ENCODE peak calls at places on chromosomes 6 and 20, in four cellular contexts. G, L, S and D are unnamed samples.

GRCh38 chr20:33323236-33323635 is 40.2 kb downstream of the BPIFB1 start:
- DNase-seq in G (no peak), L (no peak), S (no peak), D (no peak)

GRCh38 chr6:119348308-119349040 is 1.1 kb downstream of the MAN1A1 start:
- DNase-seq in G (peak; percentile 29), L (no peak), S (peak; percentile 39), D (no peak)

GRCh38 chr6:89986650-89987074 is 92.4 kb downstream of the GJA10 start:
- DNase-seq in G (peak; percentile 89), L (no peak), S (peak; percentile 23), D (peak; percentile 27)

GRCh38 chr6:169825558-169826225 is 74.3 kb downstream of the ERMARD start:
- DNase-seq in G (no peak), L (no peak), S (no peak), D (no peak)

GRCh38 chr20:24060851-24061590 is 72.4 kb upstream of the GGTLC1 start:
- DNase-seq in G (no peak), L (no peak), S (no peak), D (no peak)

GRCh38 chr6:38501931-38502330 is 137.8 kb downstream of the BTBD9 start:
- DNase-seq in G (no peak), L (no peak), S (no peak), D (no peak)

GRCh38 chr6:12479885-12480284 is 189.7 kb downstream of the EDN1 start:
- DNase-seq in G (peak; percentile 61), L (no peak), S (peak; percentile 42), D (peak; percentile 10)

GRCh38 chr6:43963877-43964658 is 163.2 kb downstream of the MRPL14 start:
- DNase-seq in G (no peak), L (no peak), S (no peak), D (no peak)

GRCh38 chr6:144063744-144064401 is 31.5 kb downstream of the SF3B5 start:
- DNase-seq in G (no peak), L (peak; percentile 72), S (peak; percentile 21), D (no peak)

GRCh38 chr6:148776321-148776966 is 29.6 kb downstream of the UST start:
- DNase-seq in G (peak; percentile 82), L (no peak), S (peak; percentile 88), D (peak; percentile 58)

GRCh38 chr6:42294759-42295158 is 77.1 kb upstream of the MRPS10 start:
- DNase-seq in G (peak; percentile 76), L (no peak), S (peak; percentile 34), D (peak; percentile 19)

GRCh38 chr20:34622821-34623451 is 54.0 kb downstream of the PIGU start:
- DNase-seq in G (no peak), L (no peak), S (peak; percentile 32), D (no peak)

GRCh38 chr6:40804905-40805304 is 217.7 kb upstream of the LRFN2 start:
- DNase-seq in G (no peak), L (no peak), S (no peak), D (no peak)

GRCh38 chr6:28090902-28091586 is 10.7 kb downstream of the ZNF165 start:
- DNase-seq in G (no peak), L (no peak), S (peak; percentile 29), D (no peak)

GRCh38 chr6:33413601-33414120 is 2.8 kb downstream of the PHF1 start:
- DNase-seq in G (no peak), L (no peak), S (no peak), D (no peak)

GRCh38 chr20:62064788-62065668 is 653 bp downstream of the TAF4 start:
- DNase-seq in G (no peak), L (no peak), S (no peak), D (no peak)

GRCh38 chr6:69061066-69061465 is 426.0 kb downstream of the ADGRB3 start:
- DNase-seq in G (no peak), L (no peak), S (no peak), D (no peak)

GRCh38 chr6:2502998-2503674 is 247.6 kb downstream of the MYLK4 start:
- DNase-seq in G (no peak), L (no peak), S (no peak), D (no peak)

GRCh38 chr6:37109714-37110454 is 60.1 kb upstream of the PIM1 start:
- DNase-seq in G (no peak), L (no peak), S (no peak), D (no peak)

GRCh38 chr6:64010010-64010409 is 374.4 kb downstream of the PHF3 start:
- DNase-seq in G (no peak), L (no peak), S (no peak), D (no peak)

GRCh38 chr6:12748815-12749521 is 32.4 kb downstream of the PHACTR1 start:
- DNase-seq in G (no peak), L (no peak), S (peak; percentile 32), D (no peak)

GRCh38 chr6:128282956-128283355 is 237.4 kb downstream of the PTPRK start:
- DNase-seq in G (no peak), L (no peak), S (no peak), D (no peak)

GRCh38 chr6:108592371-108593337 is 31.9 kb downstream of the FOXO3 start:
- DNase-seq in G (peak; percentile 87), L (no peak), S (peak; percentile 66), D (peak; percentile 81)

GRCh38 chr6:3456794-3457709 is at the start of gene SLC22A23:
- DNase-seq in G (no peak), L (peak; percentile 34), S (peak; percentile 32), D (no peak)

GRCh38 chr20:37407117-37407566 is 61.2 kb downstream of the SRC start:
- DNase-seq in G (no peak), L (no peak), S (peak; percentile 10), D (no peak)

GRCh38 chr6:45830441-45831139 is 185.1 kb downstream of the CLIC5 start:
- DNase-seq in G (no peak), L (no peak), S (peak; percentile 21), D (no peak)
- H3K4me3 ChIP-seq in G (no peak overlapping the region), L (no peak overlapping the region), S (no peak overlapping the region), D (no peak overlapping the region)

GRCh38 chr6:30101939-30102700 is 10.8 kb downstream of the TRIM31 start:
- DNase-seq in G (peak; percentile 77), L (peak; percentile 83), S (peak; percentile 90), D (peak; percentile 19)
- TF ChIP-seq CTCF in G (peak; percentile 33), L (no peak), S (peak; percentile 12), D (peak; percentile 33)

GRCh38 chr6:21665101-21665435 is 71.5 kb downstream of the SOX4 start:
- DNase-seq in G (no peak), L (no peak), S (peak; percentile 17), D (no peak)
- H3K4me3 ChIP-seq in G (peak overlapping the region; percentile 63), L (peak overlapping the region; percentile 11), S (peak overlapping the region; percentile 39), D (no peak overlapping the region)

GRCh38 chr6:157008568-157008967 is 231.4 kb downstream of the ARID1B start:
- DNase-seq in G (no peak), L (no peak), S (no peak), D (no peak)

GRCh38 chr6:157013649-157014365 is 236.6 kb downstream of the ARID1B start:
- DNase-seq in G (no peak), L (no peak), S (no peak), D (no peak)

GRCh38 chr6:157014871-157015270 is 237.7 kb downstream of the ARID1B start:
- DNase-seq in G (no peak), L (no peak), S (no peak), D (no peak)

GRCh38 chr6:157017022-157017421 is 239.8 kb downstream of the ARID1B start:
- DNase-seq in G (no peak), L (no peak), S (no peak), D (no peak)

GRCh38 chr6:157012355-157012754 is 235.2 kb downstream of the ARID1B start:
- DNase-seq in G (no peak), L (no peak), S (no peak), D (no peak)
- TF ChIP-seq CTCF in G (no peak), L (no peak), S (no peak), D (no peak)

GRCh38 chr20:58511861-58512260 is 3.3 kb downstream of the APCDD1L start:
- DNase-seq in G (no peak), L (no peak), S (peak; percentile 31), D (no peak)

GRCh38 chr20:58513580-58514285 is 1.5 kb downstream of the APCDD1L start:
- DNase-seq in G (no peak), L (no peak), S (no peak), D (no peak)

GRCh38 chr20:58515240-58516212 is at the start of gene APCDD1L:
- DNase-seq in G (peak; percentile 69), L (no peak), S (peak; percentile 20), D (no peak)

GRCh38 chr20:58512808-58513552 is 2.2 kb downstream of the APCDD1L start:
- DNase-seq in G (no peak), L (no peak), S (peak; percentile 7), D (no peak)

GRCh38 chr20:58514321-58515239 is 619 bp downstream of the APCDD1L start:
- DNase-seq in G (peak; percentile 19), L (no peak), S (peak; percentile 20), D (no peak)
- H3K4me3 ChIP-seq in G (peak overlapping the region; percentile 58), L (peak overlapping the region; percentile 0), S (peak overlapping the region; percentile 19), D (peak overlapping the region; percentile 54)

DNA sequence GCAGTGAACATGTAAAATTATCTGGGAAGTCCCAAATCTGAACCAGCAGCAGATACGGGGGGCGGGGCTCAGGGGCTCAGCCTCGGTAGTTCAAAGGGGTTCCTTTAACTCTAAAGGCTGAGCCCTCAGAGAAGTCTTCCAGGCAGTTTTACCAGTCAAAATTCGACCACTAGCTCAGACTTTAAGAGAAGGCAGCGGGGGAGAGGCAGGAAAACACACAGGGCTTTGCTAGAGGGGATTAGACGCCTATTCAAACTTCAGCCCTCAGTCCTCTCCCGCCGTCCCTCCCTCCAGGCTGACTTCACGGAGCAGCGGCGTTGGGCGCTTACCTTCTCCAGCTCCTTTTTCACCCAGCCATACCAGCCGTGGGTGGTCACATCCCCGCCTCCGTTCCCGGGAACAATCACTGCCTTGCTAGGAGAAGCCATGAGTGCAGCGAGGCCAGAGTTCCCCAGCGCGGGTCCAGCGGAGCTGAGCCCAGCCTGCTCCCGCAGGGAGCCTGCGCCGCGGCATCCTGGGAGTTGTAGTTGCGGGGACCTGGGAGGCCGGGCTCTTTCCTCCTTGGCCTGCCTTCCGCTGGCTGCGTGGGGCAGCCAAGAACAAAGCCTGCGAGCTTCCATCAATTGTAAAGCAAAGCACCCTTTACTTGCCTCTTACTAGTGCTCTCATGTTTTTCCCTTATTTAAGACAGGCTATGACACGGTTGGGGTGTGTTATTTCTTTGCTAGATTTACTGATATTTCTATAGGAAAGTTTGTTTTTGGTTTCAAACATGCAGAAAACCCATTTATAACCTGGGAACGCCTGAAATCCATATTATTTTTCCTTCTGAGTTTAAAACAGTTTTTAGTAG is at the start of gene RBBP9:
- DNase-seq in G (peak; percentile 73), L (peak; percentile 77), S (peak; percentile 89), D (peak; percentile 19)
- TF ChIP-seq CTCF in G (no peak), L (no peak), S (no peak), D (no peak)

GRCh38 chr6:13872681-13873080 is 52.1 kb upstream of the RNF182 start:
- DNase-seq in G (no peak), L (no peak), S (no peak), D (no peak)

GRCh38 chr6:13870185-13870584 is 54.6 kb upstream of the RNF182 start:
- DNase-seq in G (no peak), L (no peak), S (no peak), D (no peak)

GRCh38 chr6:13874191-13874549 is 50.6 kb upstream of the RNF182 start:
- DNase-seq in G (no peak), L (no peak), S (no peak), D (no peak)

GRCh38 chr6:13877116-13877515 is 47.6 kb upstream of the RNF182 start:
- DNase-seq in G (peak; percentile 71), L (no peak), S (peak; percentile 8), D (no peak)

GRCh38 chr6:13873288-13874190 is 51.2 kb upstream of the RNF182 start:
- DNase-seq in G (no peak), L (no peak), S (peak; percentile 35), D (no peak)
- H3K4me3 ChIP-seq in G (peak overlapping the region; percentile 24), L (peak overlapping the region; percentile 16), S (no peak overlapping the region), D (peak overlapping the region; percentile 37)